ENCODE peak calls at places on chromosomes 4 and X, in six cellular contexts. Y is activated CD8-positive, alpha-beta memory T cell treated with anti-CD3 and anti-CD28 coated beads, Interleukin-2, amount 50 U/mL, for 48 hours; N is A172; G is effector memory CD4-positive, alpha-beta T cell; X is activated T-cell treated with anti-CD3 and anti-CD28 coated beads for 48 hours; B is GM12892. D is an unnamed sample.

GRCh38 chr4:87317527-87317926 is 5.2 kb downstream of the HSD17B13 start:
- DNase-seq in Y (no peak), N (no peak), G (no peak), X (no peak), B (no peak), D (no peak)

GRCh38 chr4:14264437-14264836 is 636.9 kb upstream of the BOD1L1 start:
- DNase-seq in Y (no peak), N (no peak), G (no peak), X (no peak), B (no peak), D (no peak)

GRCh38 chr4:20251796-20252655 is at the start of gene SLIT2:
- DNase-seq in Y (peak; percentile 54), N (peak; percentile 55), G (no peak), X (no peak), B (peak; percentile 47), D (peak; percentile 96)

GRCh38 chr4:83212041-83212851 is 72.4 kb downstream of the COQ2 start:
- DNase-seq in Y (no peak), N (no peak), G (peak; percentile 57), X (no peak), B (no peak), D (peak; percentile 59)

GRCh38 chrX:9285342-9285771 is 179.5 kb upstream of the TBL1X start:
- DNase-seq in Y (peak; percentile 62), N (no peak), G (no peak), X (peak; percentile 60), B (no peak), D (no peak)

GRCh38 chr4:139028191-139028661 is 12.6 kb downstream of the NOCT start:
- DNase-seq in Y (no peak), N (no peak), G (no peak), X (no peak), B (no peak), D (no peak)

GRCh38 chrX:153778684-153779101 is 2.1 kb upstream of the SRPK3 start:
- DNase-seq in Y (no peak), N (no peak), G (no peak), X (no peak), B (no peak), D (no peak)

GRCh38 chr4:85455942-85456341 is 19.0 kb upstream of the ARHGAP24 start:
- DNase-seq in Y (no peak), N (no peak), G (no peak), X (no peak), B (no peak), D (no peak)

D was measured in osteocyte.